ENCODE peak calls at places on chromosomes 13 and 19, in four cellular contexts. M is HepG2, G is heart left ventricle, A is prostate gland. O is an unnamed sample.

GRCh38 chr19:934865-935422 is 9.1 kb downstream of the ARID3A start:
- DNase-seq in A (peak), M (peak), G (peak), O (peak)

GRCh38 chr19:4453232-4454179 is 4.1 kb downstream of the UBXN6 start:
- DNase-seq in M (no peak), A (no peak), G (no peak), O (no peak)

GRCh38 chr19:18156841-18157464 is 4.0 kb downstream of the PIK3R2 start:
- DNase-seq in M (peak), A (peak), G (peak), O (no peak)

GRCh38 chr19:54172764-54173699 is at the start of gene TMC4:
- DNase-seq in A (peak), M (no peak), G (peak), O (no peak)

GRCh38 chr19:24049537-24049936 is 37.5 kb upstream of the ZNF254 start:
- DNase-seq in M (no peak), A (no peak), G (no peak), O (no peak)

GRCh38 chr13:71514900-71515598 is 352.0 kb downstream of the DACH1 start:
- DNase-seq in A (no peak), M (no peak), G (no peak), O (no peak)

GRCh38 chr13:51412431-51412830 is 40.4 kb downstream of the INTS6 start:
- DNase-seq in A (peak), M (no peak), G (no peak), O (no peak)

GRCh38 chr13:94318418-94318817 is 161.1 kb downstream of the DCT start:
- DNase-seq in M (no peak), G (no peak), A (no peak), O (no peak)

GRCh38 chr19:10295305-10295846 is 5.6 kb downstream of the ICAM5 start:
- DNase-seq in A (no peak), M (no peak), G (peak), O (no peak)

GRCh38 chr19:56314584-56315075 is at the start of gene ZSCAN5A:
- DNase-seq in A (peak), G (peak), M (peak), O (peak)

GRCh38 chr13:45506811-45507210 is 42.1 kb downstream of the COG3 start:
- DNase-seq in G (no peak), M (no peak), A (no peak), O (no peak)

GRCh38 chr19:39916236-39916635 is 18.2 kb downstream of the FCGBP start:
- DNase-seq in A (no peak), M (no peak), G (no peak), O (no peak)

GRCh38 chr13:48038763-48039162 is 1.2 kb downstream of the NUDT15 start:
- DNase-seq in M (no peak), A (no peak), G (no peak), O (no peak)

GRCh38 chr19:46714523-46715106 is 2.3 kb downstream of the PRKD2 start:
- DNase-seq in A (no peak), G (no peak), M (no peak), O (no peak)

GRCh38 chr19:51686171-51686570 is 7.0 kb upstream of the SPACA6 start:
- DNase-seq in A (no peak), M (no peak), G (no peak), O (no peak)

GRCh38 chr19:511101-511841 is 4.0 kb downstream of the TPGS1 start:
- DNase-seq in M (no peak), G (peak), A (no peak), O (no peak)

GRCh38 chr13:34419025-34419424 is 523.0 kb upstream of the NBEA start:
- DNase-seq in A (no peak), M (no peak), G (no peak), O (no peak)

DNA sequence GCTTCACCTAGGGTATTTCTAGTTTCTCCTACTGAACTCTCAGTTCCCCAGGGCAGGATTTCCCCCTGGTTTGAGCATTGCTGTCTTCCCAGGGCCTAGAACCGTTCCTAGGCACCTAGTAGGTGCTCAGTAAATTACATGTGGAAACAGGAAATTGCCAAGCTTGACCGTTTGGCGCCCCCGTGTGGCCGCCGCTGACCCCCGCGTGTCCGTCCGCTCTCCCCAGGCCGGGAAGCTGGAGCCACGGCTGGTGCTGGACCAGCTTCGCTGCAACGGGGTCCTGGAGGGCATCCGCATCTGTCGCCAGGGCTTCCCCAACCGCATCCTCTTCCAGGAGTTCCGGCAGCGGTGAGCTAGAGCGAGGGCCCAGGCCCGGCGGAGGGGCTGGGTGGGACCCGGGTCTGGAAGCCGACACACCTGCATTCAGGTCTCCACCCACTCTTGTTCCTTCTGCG is 55.5 kb downstream of the MYH14 start:
- DNase-seq in G (no peak), A (no peak), M (no peak), O (no peak)
- TF ChIP-seq CTCF in G (peak), A (peak), M (peak), O (peak)

DNA sequence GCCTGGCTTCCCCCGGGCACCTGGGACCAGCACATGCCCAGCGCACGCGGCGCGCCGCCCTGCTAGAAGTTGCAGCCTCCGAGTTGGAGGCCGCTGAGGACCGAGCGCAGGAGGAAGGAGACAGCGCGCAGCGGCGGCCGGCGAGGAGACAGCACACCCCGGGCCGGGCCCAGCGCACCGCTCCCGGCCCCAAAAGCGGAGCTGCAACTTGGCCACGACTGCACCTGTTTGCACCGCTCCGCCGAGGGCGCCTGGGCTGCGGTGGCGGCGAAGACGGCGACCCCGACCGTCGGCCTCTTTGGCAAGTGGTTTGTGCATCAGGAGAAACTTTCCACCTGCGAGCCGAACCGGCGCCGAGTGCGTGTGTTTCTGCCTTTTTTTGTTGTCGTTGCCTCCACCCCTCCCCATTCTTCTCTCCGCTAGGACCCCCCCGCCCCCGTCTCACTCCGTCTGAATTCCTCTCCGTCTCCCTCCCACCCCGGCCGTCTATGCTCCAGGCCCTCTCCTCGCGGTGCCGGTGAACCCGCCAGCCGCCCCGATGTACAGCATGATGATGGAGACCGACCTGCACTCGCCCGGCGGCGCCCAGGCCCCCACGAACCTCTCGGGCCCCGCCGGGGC is at the start of gene SOX1:
- DNase-seq in A (no peak), M (no peak), G (no peak), O (no peak)
- H3K4me3 ChIP-seq in A (peak), M (no peak), G (peak), O (peak)

GRCh38 chr19:44904426-44904994 is 1.1 kb upstream of the APOE start:
- DNase-seq in M (peak), G (no peak), A (no peak), O (no peak)
- TF ChIP-seq POLR2A in M (peak), G (no peak), A (no peak), O (no peak)

GRCh38 chr19:49764341-49764740 is 1.2 kb upstream of the TSKS start:
- DNase-seq in M (no peak), A (no peak), G (no peak), O (no peak)

GRCh38 chr19:49758292-49758691 is 4.8 kb downstream of the TSKS start:
- DNase-seq in M (no peak), G (no peak), A (no peak), O (no peak)

GRCh38 chr19:49761249-49761624 is 1.9 kb downstream of the TSKS start:
- DNase-seq in G (no peak), A (no peak), M (no peak), O (no peak)

GRCh38 chr19:49763230-49763629 is at the start of gene TSKS:
- DNase-seq in G (no peak), M (no peak), A (no peak), O (no peak)

DNA sequence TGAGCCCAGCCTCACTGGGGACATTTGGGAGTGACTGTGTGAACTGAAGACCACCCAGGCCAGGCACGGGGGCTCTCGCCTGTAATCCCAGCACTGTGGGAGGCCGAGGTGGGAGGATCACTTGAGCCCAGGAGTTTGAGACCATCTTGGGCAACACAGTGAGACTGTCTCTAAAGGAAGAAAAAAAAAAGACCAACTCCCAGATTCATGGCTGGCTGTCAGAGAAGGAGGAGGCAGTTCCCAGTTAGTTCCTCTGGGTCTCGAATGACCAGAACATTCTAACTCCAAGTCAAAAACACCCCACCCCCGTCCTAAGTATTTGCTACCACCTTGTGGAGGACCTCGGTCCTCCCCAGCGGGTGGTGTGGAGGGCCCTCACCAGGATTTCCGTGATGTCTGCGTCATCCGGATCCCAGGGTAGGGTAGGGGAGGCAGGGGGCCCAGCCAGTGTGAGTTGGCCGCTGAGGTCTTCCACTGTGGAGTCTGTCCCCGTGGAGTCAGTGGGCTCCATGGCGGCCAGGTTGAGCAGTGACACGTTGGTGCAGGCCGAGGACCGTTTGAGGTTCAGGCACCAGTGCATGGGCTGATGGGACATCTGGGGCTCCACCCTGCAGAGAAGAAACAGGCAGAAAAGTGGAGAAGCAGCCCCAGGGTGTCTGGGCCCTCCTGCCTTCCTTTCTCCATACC is 1.3 kb downstream of the TSKS start:
- DNase-seq in G (peak), M (peak), A (no peak), O (no peak)
- TF ChIP-seq CTCF in G (peak), M (peak), A (no peak), O (no peak)